ENCODE peak calls at places on chromosomes 7 and 10, in ten cellular contexts. X is uterus, O is cardiac muscle cell, R is spleen, E is body of pancreas, Q is heart right ventricle, A is A673, Y is upper lobe of left lung, G is neural progenitor cell, H is endothelial cell of umbilical vein. P is an unnamed sample. For H3K27me3 and H3K4me1, the result is how much of the 10 kb centered on the place peaks cover.

GRCh38 chr10:35470535-35470934 is 134.2 kb downstream of the CCNY start:
- DNase-seq in G (peak), R (no peak), A (peak), O (peak), H (peak), Y (no peak), E (no peak), Q (peak), X (no peak), P (peak)

GRCh38 chr7:116546054-116546453 is 21.2 kb downstream of the CAV1 start:
- DNase-seq in O (peak), E (no peak), G (no peak), X (no peak), H (no peak), A (no peak), Q (no peak), Y (no peak), R (no peak), P (no peak)

GRCh38 chr10:62638062-62638477 is 166.4 kb upstream of the ADO start:
- DNase-seq in G (no peak), A (no peak), E (no peak), X (peak), H (no peak), O (peak), Q (no peak), R (no peak), Y (no peak), P (no peak)

GRCh38 chr7:107560898-107561516 is 2.7 kb downstream of the COG5 start:
- DNase-seq in E (no peak), H (no peak), G (no peak), X (no peak), R (no peak), Y (no peak), A (no peak), Q (no peak), O (no peak), P (no peak)

GRCh38 chr7:132251327-132251659 is 325.0 kb downstream of the PLXNA4 start:
- DNase-seq in R (no peak), G (peak), A (no peak), X (no peak), Q (peak), H (no peak), O (no peak), E (peak), Y (peak), P (no peak)

GRCh38 chr7:130197094-130197493 is 8.1 kb downstream of the TMEM209 start:
- DNase-seq in Q (no peak), R (no peak), E (no peak), H (no peak), G (no peak), Y (no peak), O (no peak), A (no peak), X (no peak), P (no peak)

GRCh38 chr7:94182066-94182465 is 177.9 kb upstream of the BET1 start:
- DNase-seq in G (no peak), Q (no peak), R (no peak), Y (no peak), X (no peak), E (no peak), H (peak), A (peak), O (no peak), P (no peak)

GRCh38 chr7:22156205-22156604 is 200.7 kb downstream of the RAPGEF5 start:
- DNase-seq in X (no peak), H (peak), Q (no peak), Y (no peak), A (peak), G (no peak), E (no peak), R (no peak), O (no peak), P (no peak)

GRCh38 chr7:55504093-55504859 is 68.0 kb downstream of the VOPP1 start:
- DNase-seq in Q (no peak), G (no peak), Y (no peak), E (no peak), X (no peak), A (no peak), R (no peak), O (peak), H (no peak), P (no peak)

GRCh38 chr10:110827872-110828271 is 43.9 kb upstream of the PDCD4 start:
- DNase-seq in Q (peak), A (no peak), E (no peak), R (no peak), H (no peak), G (no peak), O (peak), X (no peak), Y (no peak), P (no peak)

GRCh38 chr7:93980744-93981479 is 23.2 kb downstream of the BET1 start:
- DNase-seq in G (no peak), H (peak), O (no peak), X (no peak), E (no peak), Y (no peak), Q (no peak), A (no peak), R (no peak), P (no peak)

GRCh38 chr10:97347317-97347716 is 12.8 kb upstream of the FRAT2 start:
- DNase-seq in Q (no peak), R (no peak), H (no peak), X (no peak), O (no peak), A (no peak), Y (no peak), G (no peak), E (no peak), P (no peak)

GRCh38 chr7:27999829-28000228 is 180.8 kb downstream of the JAZF1 start:
- DNase-seq in R (no peak), X (no peak), Y (no peak), E (no peak), A (no peak), Q (no peak), O (no peak), H (no peak), G (no peak), P (no peak)

GRCh38 chr7:88480901-88481300 is 174.2 kb upstream of the STEAP4 start:
- DNase-seq in G (no peak), A (no peak), Q (no peak), R (no peak), H (no peak), E (no peak), O (no peak), Y (no peak), X (no peak), P (no peak)

GRCh38 chr7:70178787-70179186 is 580.5 kb downstream of the AUTS2 start:
- DNase-seq in E (peak), X (no peak), R (no peak), Q (no peak), A (peak), Y (no peak), G (no peak), H (no peak), O (no peak), P (no peak)

GRCh38 chr7:104943502-104944343 is 70.3 kb upstream of the KMT2E start:
- DNase-seq in O (peak), G (no peak), E (peak), H (peak), X (peak), A (no peak), Y (no peak), Q (peak), R (peak), P (peak)

GRCh38 chr7:95596183-95597135 is at the start of gene PDK4:
- DNase-seq in X (peak), G (peak), A (peak), R (peak), Q (peak), H (peak), O (peak), Y (peak), E (peak), P (peak)

GRCh38 chr10:60917331-60918280 is 26.4 kb downstream of the RHOBTB1 start:
- DNase-seq in A (no peak), O (no peak), R (no peak), E (no peak), H (no peak), Q (no peak), X (no peak), Y (no peak), G (no peak), P (no peak)

GRCh38 chr7:41696323-41696916 is 6.5 kb downstream of the INHBA start:
- DNase-seq in A (peak), X (peak), H (peak), O (peak), G (peak), R (peak), Q (peak), Y (no peak), E (peak), P (peak)

GRCh38 chr10:122830273-122830964 is 15.2 kb downstream of the CUZD1 start:
- DNase-seq in O (no peak), Y (no peak), X (no peak), H (no peak), R (no peak), E (peak), Q (no peak), G (no peak), A (no peak), P (no peak)

GRCh38 chr7:151669762-151670161 is 150.1 kb upstream of the RHEB start:
- DNase-seq in H (no peak), X (no peak), G (no peak), R (no peak), Y (no peak), O (no peak), A (no peak), E (no peak), Q (no peak), P (no peak)

GRCh38 chr10:6221971-6222751 is 19.4 kb downstream of the PFKFB3 start:
- DNase-seq in E (no peak), R (no peak), H (no peak), G (no peak), Q (no peak), Y (no peak), X (no peak), O (peak), A (no peak), P (peak)

GRCh38 chr7:129401228-129401967 is 32.8 kb upstream of the STRIP2 start:
- DNase-seq in G (no peak), E (no peak), Y (no peak), A (peak), H (peak), X (no peak), R (no peak), Q (no peak), O (no peak), P (no peak)

GRCh38 chr7:37234928-37235327 is 213.7 kb downstream of the ELMO1 start:
- DNase-seq in Y (no peak), E (no peak), X (no peak), G (peak), A (no peak), O (peak), Q (no peak), H (peak), R (no peak), P (peak)

GRCh38 chr7:148264933-148265557 is 325.5 kb upstream of the C7orf33 start:
- DNase-seq in A (peak), Y (no peak), G (peak), X (no peak), R (no peak), Q (no peak), E (no peak), O (peak), H (no peak), P (peak)

GRCh38 chr10:28595618-28596017 is 62.7 kb downstream of the WAC start:
- DNase-seq in O (peak), X (no peak), A (no peak), Q (no peak), R (no peak), H (no peak), E (no peak), Y (no peak), G (no peak), P (no peak)

GRCh38 chr10:21002097-21002878 is 105.2 kb upstream of the NEBL start:
- DNase-seq in E (no peak), O (no peak), Q (no peak), X (no peak), A (no peak), Y (no peak), G (no peak), H (peak), R (no peak), P (no peak)

GRCh38 chr7:26944486-26944885 is 80.1 kb upstream of the SKAP2 start:
- DNase-seq in O (no peak), Q (no peak), G (no peak), A (no peak), R (no peak), Y (no peak), X (no peak), E (no peak), H (no peak), P (no peak)

GRCh38 chr10:124339951-124340760 is 78.6 kb downstream of the OAT start:
- DNase-seq in E (no peak), H (peak), Y (no peak), R (peak), X (no peak), Q (no peak), A (no peak), O (no peak), G (no peak), P (no peak)

GRCh38 chr10:86667421-86668181 is 710 bp upstream of the LDB3 start:
- DNase-seq in X (no peak), Q (peak), G (no peak), A (no peak), O (no peak), R (no peak), H (no peak), Y (peak), E (peak), P (no peak)

GRCh38 chr7:112504093-112504695 is 23.4 kb downstream of the LSMEM1 start:
- DNase-seq in O (no peak), E (no peak), A (no peak), G (no peak), R (no peak), H (no peak), X (no peak), Y (no peak), Q (no peak), P (no peak)

GRCh38 chr7:112501958-112502503 is 21.2 kb downstream of the LSMEM1 start:
- DNase-seq in E (no peak), O (no peak), R (no peak), H (no peak), G (no peak), X (no peak), Q (no peak), Y (no peak), A (no peak), P (no peak)

GRCh38 chr7:112503361-112504023 is 22.7 kb downstream of the LSMEM1 start:
- DNase-seq in X (no peak), R (no peak), A (no peak), Q (no peak), O (no peak), G (no peak), H (no peak), E (no peak), Y (no peak), P (no peak)

GRCh38 chr7:112500619-112501018 is 19.8 kb downstream of the LSMEM1 start:
- DNase-seq in O (no peak), G (no peak), Y (no peak), E (no peak), A (peak), X (no peak), R (no peak), Q (no peak), H (no peak), P (no peak)

GRCh38 chr7:112502700-112503099 is 21.9 kb downstream of the LSMEM1 start:
- DNase-seq in R (no peak), A (no peak), H (no peak), G (no peak), O (peak), Y (no peak), E (no peak), Q (no peak), X (no peak), P (no peak)
- H3K27me3 ChIP-seq in R (under half), A (under half), H (under half), G (under half), O (under half), Y (under half), E (under half), Q (under half), X (under half), P (under half)

DNA sequence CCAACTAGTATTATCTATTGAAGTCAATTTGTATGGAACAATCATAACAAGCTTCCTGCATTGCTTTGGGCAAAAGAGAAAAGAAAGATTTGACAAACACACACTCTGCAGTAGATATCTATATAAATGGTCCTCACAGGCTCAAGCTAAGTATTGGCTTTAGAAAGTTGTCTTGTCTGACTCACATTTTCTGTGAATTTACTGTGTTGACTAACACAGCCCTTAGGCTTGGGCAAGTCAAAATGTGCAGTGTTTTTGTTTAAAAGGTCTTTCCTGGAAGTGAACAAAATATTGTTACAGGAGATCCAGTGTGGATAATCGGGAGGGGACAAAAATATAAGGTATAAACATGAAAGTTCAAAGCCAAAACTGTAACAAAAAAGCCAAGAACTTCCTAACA is 194.3 kb downstream of the RELN start:
- DNase-seq in R (no peak), E (no peak), O (no peak), A (no peak), H (no peak), X (no peak), Q (no peak), Y (no peak), G (no peak), P (no peak)
- TF ChIP-seq CTCF in R (no peak), E (no peak), O (no peak), A (no peak), H (no peak), X (no peak), Q (no peak), Y (no peak), G (no peak), P (no peak)

DNA sequence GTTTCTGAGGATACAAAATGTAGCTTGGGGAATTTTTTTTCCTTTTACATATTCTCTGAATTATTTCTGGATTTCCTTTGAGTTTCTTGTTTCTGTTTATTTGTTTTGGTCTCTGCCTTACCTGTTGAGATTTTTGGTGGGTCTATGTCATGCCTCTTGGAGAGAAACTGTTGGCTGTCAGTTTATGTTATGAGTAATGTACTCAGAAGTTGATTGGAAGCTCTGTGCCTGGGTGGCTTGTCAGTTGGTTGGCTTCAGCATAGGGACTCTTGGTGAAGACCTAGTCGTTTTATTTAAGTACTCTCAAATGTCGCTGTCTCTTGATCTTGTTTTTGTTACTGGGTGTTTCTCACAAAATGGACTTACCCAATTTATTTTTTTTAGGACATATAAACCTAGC is 132.4 kb downstream of the CDK14 start:
- DNase-seq in O (no peak), H (no peak), Y (no peak), A (no peak), E (no peak), Q (no peak), G (no peak), X (no peak), R (no peak), P (no peak)
- H3K4me1 ChIP-seq in O (under half), H (under half), Y (under half), A (half or more), E (half or more), Q (under half), G (under half), X (under half), R (under half), P (under half)

GRCh38 chr7:99824091-99824490 is 3.7 kb upstream of the CYP3A43 start:
- DNase-seq in X (no peak), R (no peak), G (no peak), A (no peak), Y (no peak), Q (no peak), E (no peak), O (no peak), H (no peak), P (no peak)
- H3K27me3 ChIP-seq in X (under half), R (under half), G (under half), A (under half), Y (under half), Q (under half), E (under half), O (under half), H (under half), P (under half)

DNA sequence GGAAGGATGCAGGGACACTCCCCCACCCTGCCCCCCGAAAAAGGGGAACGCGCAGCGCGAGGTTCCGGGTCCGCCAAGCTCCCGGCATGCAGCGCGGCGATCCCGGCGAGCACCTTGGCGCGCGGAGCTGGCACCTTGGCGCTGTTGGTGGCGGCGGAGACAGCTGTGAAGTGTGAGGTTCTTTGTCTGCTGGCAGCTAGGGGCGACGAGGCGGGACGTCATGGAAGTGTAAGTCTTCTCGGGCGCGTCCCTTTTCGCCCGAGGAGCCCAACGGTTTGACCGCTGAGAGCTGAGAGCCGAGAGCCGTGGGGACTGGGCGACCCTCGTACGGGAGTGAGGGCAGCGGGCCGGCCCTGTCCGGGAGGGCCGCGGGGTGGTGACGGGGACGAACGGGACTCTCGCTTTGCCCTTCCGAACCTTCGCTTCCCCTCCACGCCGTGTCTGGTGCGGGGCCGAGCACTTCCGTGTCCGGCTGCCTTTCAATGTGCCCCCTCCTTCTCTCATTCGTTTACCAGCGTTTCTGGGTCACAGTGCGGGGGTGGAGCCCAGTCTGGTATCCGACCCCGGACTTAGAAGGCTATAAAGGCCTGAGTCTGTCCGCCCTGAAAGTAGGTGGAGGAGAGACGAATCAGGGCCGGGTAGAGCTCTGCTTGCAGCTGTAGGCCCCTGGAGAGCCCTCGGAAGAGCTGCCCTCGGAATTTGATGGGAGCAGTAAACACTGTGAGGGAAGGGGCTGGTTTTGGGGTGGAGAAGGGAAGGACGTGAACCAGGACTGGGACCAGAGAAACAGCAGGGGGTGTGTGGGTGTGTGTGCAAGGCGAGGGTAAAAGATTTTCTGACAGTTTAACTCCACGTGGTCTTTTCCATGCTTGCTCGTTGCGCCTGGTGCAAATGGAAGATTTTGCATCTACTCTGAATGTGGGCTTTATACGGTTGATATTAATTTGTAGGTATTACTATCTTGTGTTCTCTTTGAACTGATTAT is at the start of gene CRCP:
- DNase-seq in Q (peak), A (peak), H (peak), G (peak), R (peak), X (peak), E (peak), O (peak), Y (peak), P (peak)
- TF ChIP-seq CTCF in Q (no peak), A (no peak), H (peak), G (no peak), R (peak), X (peak), E (peak), O (peak), Y (no peak), P (peak)

GRCh38 chr10:89706011-89706410 is 4.6 kb downstream of the KIF20B start:
- DNase-seq in O (no peak), Q (no peak), X (no peak), H (peak), E (no peak), G (no peak), Y (no peak), R (no peak), A (no peak), P (no peak)
- H3K4me1 ChIP-seq in O (under half), Q (under half), X (under half), H (under half), E (under half), G (under half), Y (under half), R (under half), A (under half), P (under half)

DNA sequence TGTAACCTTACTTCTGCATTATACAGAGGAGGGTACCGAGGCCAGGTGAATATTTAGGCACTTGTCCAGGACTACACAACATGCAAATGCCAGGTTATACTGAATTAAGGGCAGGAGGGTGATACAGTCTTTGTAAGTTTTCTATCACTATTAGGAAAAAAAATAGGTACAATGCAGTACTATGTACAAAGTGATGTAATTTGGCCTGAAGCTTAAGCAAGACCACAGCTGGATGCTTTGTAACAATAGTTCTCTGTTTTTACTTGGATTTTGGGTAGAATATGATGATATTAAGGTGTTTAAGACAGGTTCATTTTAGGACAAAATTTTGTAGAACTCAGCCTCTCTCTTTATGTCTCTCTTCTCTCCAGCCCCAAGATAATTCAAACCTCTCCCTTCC is 2.8 kb upstream of the NXPH1 start:
- DNase-seq in R (no peak), H (no peak), E (no peak), G (no peak), O (no peak), Y (no peak), A (no peak), X (no peak), Q (no peak), P (no peak)
- H3K27me3 ChIP-seq in R (under half), H (under half), E (under half), G (half or more), O (half or more), Y (under half), A (half or more), X (under half), Q (half or more), P (under half)

P was measured in BE2C.